ENCODE peak calls at places on chromosomes 7 and 10, in nine cellular contexts. O is AG09309; L is stimulated activated CD4-positive, alpha-beta T cell treated with anti-CD3 and anti-CD28 coated beads, Interleukin-2, amount 100 ng/mL, for 48 hours; P is fibroblast of gingiva; C is Right ventricle myocardium superior; I is pons; H is ecto neural progenitor cell; W is NCI-H2081 treated with DMSO at 0.1 percent for 48 hours; B is activated CD8-positive, alpha-beta memory T cell treated with anti-CD3 and anti-CD28 coated beads for 48 hours. N is an unnamed sample.

GRCh38 chr10:30489291-30489823 is 55.4 kb downstream of the MAP3K8 start:
- DNase-seq in H (no peak), B (no peak), I (no peak), L (no peak), W (no peak), P (no peak), O (no peak), C (no peak), N (no peak)

GRCh38 chr10:79215531-79215930 is 131.7 kb upstream of the PPIF start:
- DNase-seq in B (no peak), W (no peak), C (no peak), O (no peak), P (no peak), L (no peak), H (no peak), I (no peak), N (no peak)

GRCh38 chr10:99981581-99982199 is 28.1 kb downstream of the DNMBP start:
- DNase-seq in C (no peak), B (no peak), W (no peak), L (no peak), H (no peak), O (no peak), P (no peak), I (no peak), N (no peak)

GRCh38 chr7:65980478-65981250 is 1.3 kb downstream of the GUSB start:
- DNase-seq in P (no peak), C (peak), H (no peak), O (no peak), L (peak), W (no peak), B (peak), I (peak), N (peak)

GRCh38 chr10:132463333-132464255 is 66.6 kb downstream of the PWWP2B start:
- DNase-seq in P (no peak), W (no peak), O (no peak), C (peak), B (no peak), L (no peak), H (no peak), I (no peak), N (peak)

GRCh38 chr10:87634311-87634710 is 25.4 kb upstream of the PAPSS2 start:
- DNase-seq in I (no peak), B (no peak), L (no peak), P (no peak), W (no peak), C (no peak), O (no peak), H (no peak), N (no peak)

GRCh38 chr10:132570771-132571564 is 33.4 kb downstream of the INPP5A start:
- DNase-seq in L (no peak), B (no peak), P (no peak), C (peak), W (no peak), H (no peak), I (peak), O (no peak), N (no peak)

GRCh38 chr10:114879093-114879492 is 57.5 kb downstream of the FHIP2A start:
- DNase-seq in B (no peak), O (no peak), L (no peak), W (no peak), C (no peak), I (no peak), H (no peak), P (peak), N (no peak)

GRCh38 chr7:13538669-13539068 is 450.8 kb downstream of the ETV1 start:
- DNase-seq in L (no peak), W (no peak), I (no peak), O (no peak), B (no peak), P (no peak), H (no peak), C (no peak), N (no peak)

GRCh38 chr7:73823257-73823656 is 7.5 kb upstream of the CLDN4 start:
- DNase-seq in B (no peak), P (no peak), W (no peak), I (no peak), C (peak), H (no peak), L (no peak), O (no peak), N (no peak)

GRCh38 chr10:110783509-110784103 is 88.1 kb upstream of the PDCD4 start:
- DNase-seq in W (no peak), L (peak), O (no peak), H (no peak), B (no peak), I (no peak), C (no peak), P (no peak), N (no peak)

GRCh38 chr7:20269726-20270125 is 52.5 kb upstream of the MACC1 start:
- DNase-seq in L (no peak), H (no peak), W (no peak), I (no peak), O (peak), C (no peak), P (no peak), B (no peak), N (no peak)

GRCh38 chr7:152512711-152513110 is 76.9 kb upstream of the KMT2C start:
- DNase-seq in P (no peak), C (no peak), I (no peak), B (no peak), O (no peak), W (no peak), L (no peak), H (no peak), N (no peak)

N was measured in AG20443.